ENCODE peak calls at places on chromosomes 1 and 21, in five cellular contexts. One of them, this sample, is unnamed.

GRCh38 chr21:25313891-25314646 is 293.2 kb downstream of the MRPL39 start:
- DNase-seq in WTC11: no peak
- DNase-seq in GM12878: no peak
- DNase-seq in H1: no peak
- DNase-seq in K562: no peak
- DNase-seq in this sample: no peak

GRCh38 chr1:64984106-64984505 is 17.8 kb upstream of the JAK1 start:
- DNase-seq in GM12878: no peak
- DNase-seq in WTC11: no peak
- DNase-seq in K562: peak; percentile 26
- DNase-seq in H1: no peak
- DNase-seq in this sample: no peak

GRCh38 chr1:111436726-111437125 is 9.2 kb upstream of the OVGP1 start:
- DNase-seq in WTC11: no peak
- DNase-seq in GM12878: no peak
- DNase-seq in H1: no peak
- DNase-seq in K562: no peak
- DNase-seq in this sample: no peak

GRCh38 chr1:170731566-170732261 is 67.8 kb downstream of the PRRX1 start:
- DNase-seq in H1: no peak
- DNase-seq in GM12878: no peak
- DNase-seq in K562: no peak
- DNase-seq in WTC11: no peak
- DNase-seq in this sample: no peak

GRCh38 chr1:183025782-183026774 is 2.9 kb downstream of the LAMC1 start:
- DNase-seq in WTC11: no peak
- DNase-seq in GM12878: peak; percentile 51
- DNase-seq in H1: no peak
- DNase-seq in K562: no peak
- DNase-seq in this sample: peak; percentile 41

GRCh38 chr1:233453433-233454200 is 126.1 kb downstream of the MAP3K21 start:
- DNase-seq in H1: no peak
- DNase-seq in K562: no peak
- DNase-seq in GM12878: no peak
- DNase-seq in WTC11: no peak
- DNase-seq in this sample: no peak

GRCh38 chr1:23529146-23530088 is 1.6 kb downstream of the E2F2 start:
- DNase-seq in WTC11: no peak
- DNase-seq in K562: peak; percentile 54
- DNase-seq in H1: no peak
- DNase-seq in GM12878: no peak
- DNase-seq in this sample: no peak

GRCh38 chr21:35212393-35213127 is 163.5 kb upstream of the RUNX1 start:
- DNase-seq in K562: no peak
- DNase-seq in GM12878: no peak
- DNase-seq in H1: no peak
- DNase-seq in WTC11: no peak
- DNase-seq in this sample: no peak

GRCh38 chr1:167926486-167926997 is 9.9 kb upstream of the DCAF6 start:
- DNase-seq in GM12878: no peak
- DNase-seq in K562: peak; percentile 20
- DNase-seq in H1: no peak
- DNase-seq in WTC11: no peak
- DNase-seq in this sample: peak; percentile 79

GRCh38 chr1:151716405-151716762 is 219 bp downstream of the CELF3 start:
- DNase-seq in K562: no peak
- DNase-seq in WTC11: no peak
- DNase-seq in H1: no peak
- DNase-seq in GM12878: no peak
- DNase-seq in this sample: no peak

GRCh38 chr1:236425031-236425663 is 31.1 kb downstream of the EDARADD start:
- DNase-seq in GM12878: peak; percentile 42
- DNase-seq in H1: no peak
- DNase-seq in K562: no peak
- DNase-seq in WTC11: peak; percentile 32
- DNase-seq in this sample: peak; percentile 46

GRCh38 chr1:152961201-152961891 is 9.1 kb upstream of the SPRR4 start:
- DNase-seq in K562: no peak
- DNase-seq in GM12878: no peak
- DNase-seq in H1: no peak
- DNase-seq in WTC11: no peak
- DNase-seq in this sample: no peak

GRCh38 chr1:26156285-26157038 is 2.4 kb upstream of the FAM110D start:
- DNase-seq in GM12878: no peak
- DNase-seq in H1: peak; percentile 76
- DNase-seq in WTC11: peak; percentile 69
- DNase-seq in K562: peak; percentile 36
- DNase-seq in this sample: no peak

GRCh38 chr1:112390775-112391602 is 5.0 kb upstream of the CTTNBP2NL start:
- DNase-seq in H1: peak; percentile 93
- DNase-seq in K562: peak; percentile 90
- DNase-seq in WTC11: peak; percentile 91
- DNase-seq in GM12878: peak; percentile 63
- DNase-seq in this sample: peak; percentile 88

GRCh38 chr1:184945678-184946412 is 28.5 kb downstream of the NIBAN1 start:
- DNase-seq in WTC11: no peak
- DNase-seq in K562: no peak
- DNase-seq in GM12878: peak; percentile 31
- DNase-seq in H1: no peak
- DNase-seq in this sample: no peak

GRCh38 chr1:202802034-202802433 is 6.2 kb downstream of the KDM5B start:
- DNase-seq in WTC11: no peak
- DNase-seq in H1: no peak
- DNase-seq in GM12878: no peak
- DNase-seq in K562: no peak
- DNase-seq in this sample: no peak

GRCh38 chr1:97334454-97334853 is 586.4 kb downstream of the DPYD start:
- DNase-seq in H1: no peak
- DNase-seq in K562: no peak
- DNase-seq in WTC11: no peak
- DNase-seq in GM12878: no peak
- DNase-seq in this sample: no peak

GRCh38 chr21:28298251-28298672 is 694.4 kb downstream of the LTN1 start:
- DNase-seq in H1: no peak
- DNase-seq in WTC11: no peak
- DNase-seq in K562: no peak
- DNase-seq in GM12878: no peak
- DNase-seq in this sample: no peak

GRCh38 chr1:112882271-112882744 is 73.7 kb downstream of the SLC16A1 start:
- DNase-seq in H1: no peak
- DNase-seq in WTC11: no peak
- DNase-seq in GM12878: no peak
- DNase-seq in K562: no peak
- DNase-seq in this sample: no peak

GRCh38 chr1:42380617-42381423 is at the start of gene RIMKLA:
- DNase-seq in WTC11: peak; percentile 70
- DNase-seq in K562: peak; percentile 77
- DNase-seq in H1: peak; percentile 83
- DNase-seq in GM12878: no peak
- DNase-seq in this sample: peak; percentile 25

GRCh38 chr1:231844986-231845502 is 218.5 kb downstream of the DISC1 start:
- DNase-seq in GM12878: no peak
- DNase-seq in WTC11: no peak
- DNase-seq in K562: no peak
- DNase-seq in H1: no peak
- DNase-seq in this sample: no peak

DNA sequence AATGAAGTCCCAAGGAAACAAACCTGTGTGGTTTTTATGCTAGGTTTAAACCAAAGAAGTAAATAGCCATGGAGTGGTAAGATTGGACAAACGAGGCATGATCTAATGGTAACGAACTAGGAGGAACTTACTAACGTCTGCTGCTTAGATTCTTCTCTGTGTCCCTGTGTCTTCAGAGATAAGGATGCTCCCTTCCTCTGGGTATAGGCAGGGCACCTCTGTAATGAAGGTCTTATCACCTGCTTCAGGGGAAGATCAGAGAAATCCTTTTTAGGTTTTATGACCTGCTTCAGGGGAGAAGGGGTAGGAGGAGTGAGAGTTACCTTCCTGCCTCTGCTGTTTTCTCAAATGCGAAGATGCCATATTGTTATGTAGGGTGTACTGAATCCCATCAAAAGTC is 214.9 kb upstream of the L1TD1 start:
- DNase-seq in WTC11: no peak
- DNase-seq in K562: no peak
- DNase-seq in H1: no peak
- DNase-seq in GM12878: no peak
- DNase-seq in this sample: no peak
- TF ChIP-seq ATF2 in WTC11: no peak
- TF ChIP-seq ATF2 in K562: no peak
- TF ChIP-seq ATF2 in H1: no peak
- TF ChIP-seq ATF2 in GM12878: no peak
- TF ChIP-seq ATF2 in this sample: no peak

DNA sequence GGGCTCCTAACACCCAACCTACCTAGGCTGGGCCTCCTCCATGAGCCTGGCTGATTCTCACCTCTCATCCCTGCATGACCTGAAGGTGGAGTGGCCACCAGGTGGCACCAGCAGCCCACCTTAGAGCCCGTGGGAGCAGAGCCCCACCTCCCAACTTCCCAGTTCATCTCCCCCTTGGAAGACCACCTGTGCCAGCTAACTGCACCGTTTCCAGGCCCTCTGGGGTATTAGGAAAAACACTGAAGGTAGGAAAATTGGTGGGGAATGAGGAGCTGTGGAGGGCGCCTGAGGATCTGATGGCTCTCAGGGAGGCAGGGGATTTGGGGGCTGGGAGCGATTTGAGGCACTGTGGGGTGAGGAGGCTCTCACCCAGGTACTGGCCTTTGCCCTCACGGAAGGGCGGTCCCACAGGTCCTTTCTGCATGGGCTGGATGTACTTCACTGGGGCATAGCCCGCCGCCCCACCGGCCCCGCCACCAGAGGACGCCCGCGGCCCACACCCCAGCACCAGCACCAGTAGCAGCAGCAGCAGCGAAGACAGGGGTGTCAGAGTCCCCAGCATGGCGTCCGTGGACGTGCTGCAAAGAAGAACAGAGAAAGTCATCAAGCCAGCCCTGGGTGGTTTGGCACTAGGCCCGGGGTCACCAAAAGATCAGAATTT is 11.1 kb downstream of the ADPRS start:
- DNase-seq in WTC11: peak; percentile 92
- DNase-seq in K562: peak; percentile 87
- DNase-seq in H1: peak; percentile 96
- DNase-seq in GM12878: no peak
- DNase-seq in this sample: peak; percentile 73
- TF ChIP-seq ATF2 in WTC11: no peak
- TF ChIP-seq ATF2 in K562: no peak
- TF ChIP-seq ATF2 in H1: no peak
- TF ChIP-seq ATF2 in GM12878: no peak
- TF ChIP-seq ATF2 in this sample: no peak

GRCh38 chr1:33814166-33814565 is 49.7 kb upstream of the HMGB4 start:
- DNase-seq in WTC11: no peak
- DNase-seq in GM12878: no peak
- DNase-seq in H1: no peak
- DNase-seq in K562: no peak
- DNase-seq in this sample: no peak
- TF ChIP-seq ATF2 in WTC11: no peak
- TF ChIP-seq ATF2 in GM12878: no peak
- TF ChIP-seq ATF2 in H1: no peak
- TF ChIP-seq ATF2 in K562: no peak
- TF ChIP-seq ATF2 in this sample: no peak

GRCh38 chr1:85279463-85280080 is 3.1 kb upstream of the BCL10 start:
- DNase-seq in K562: no peak
- DNase-seq in WTC11: no peak
- DNase-seq in GM12878: no peak
- DNase-seq in H1: no peak
- DNase-seq in this sample: no peak

GRCh38 chr1:85277027-85277625 is 694 bp upstream of the BCL10 start:
- DNase-seq in H1: no peak
- DNase-seq in K562: no peak
- DNase-seq in GM12878: no peak
- DNase-seq in WTC11: no peak
- DNase-seq in this sample: no peak

GRCh38 chr1:85278853-85279314 is 2.5 kb upstream of the BCL10 start:
- DNase-seq in H1: no peak
- DNase-seq in K562: peak; percentile 20
- DNase-seq in WTC11: no peak
- DNase-seq in GM12878: no peak
- DNase-seq in this sample: no peak

GRCh38 chr1:85276290-85277026 is at the start of gene BCL10:
- DNase-seq in K562: peak; percentile 96
- DNase-seq in GM12878: peak; percentile 97
- DNase-seq in H1: peak; percentile 96
- DNase-seq in WTC11: peak; percentile 98
- DNase-seq in this sample: peak; percentile 94

DNA sequence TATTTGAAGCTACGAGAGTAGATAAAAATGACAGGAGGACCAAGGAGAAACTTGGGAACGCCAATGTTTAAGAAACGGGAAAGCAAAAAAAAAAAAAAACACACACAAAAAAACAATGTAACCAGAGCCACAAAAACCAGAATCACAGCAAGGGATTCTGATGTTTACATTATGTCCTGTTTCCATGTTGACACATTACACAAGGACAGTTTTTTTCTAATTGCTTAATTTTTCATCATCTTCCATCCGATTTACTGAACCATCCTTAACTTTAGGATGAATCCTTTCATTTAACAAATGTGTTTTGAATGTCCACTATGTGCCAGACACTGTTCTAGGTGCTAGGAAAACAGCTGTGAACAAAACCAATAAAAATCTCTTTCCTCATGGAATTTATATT is 1.4 kb upstream of the BCL10 start:
- DNase-seq in H1: no peak
- DNase-seq in GM12878: no peak
- DNase-seq in WTC11: no peak
- DNase-seq in K562: no peak
- DNase-seq in this sample: no peak
- TF ChIP-seq ATF2 in H1: no peak
- TF ChIP-seq ATF2 in GM12878: no peak
- TF ChIP-seq ATF2 in WTC11: no peak
- TF ChIP-seq ATF2 in K562: no peak
- TF ChIP-seq ATF2 in this sample: no peak

GRCh38 chr1:95655321-95656020 is 421.5 kb downstream of the RWDD3 start:
- DNase-seq in WTC11: no peak
- DNase-seq in K562: no peak
- DNase-seq in H1: no peak
- DNase-seq in GM12878: no peak
- DNase-seq in this sample: no peak
- TF ChIP-seq ATF2 in WTC11: no peak
- TF ChIP-seq ATF2 in K562: no peak
- TF ChIP-seq ATF2 in H1: no peak
- TF ChIP-seq ATF2 in GM12878: no peak
- TF ChIP-seq ATF2 in this sample: no peak